ENCODE peak calls at places on chromosome 20, in six cellular contexts. One of them, this sample, is unnamed.

GRCh38 chr20:8854566-8854965 is 214.3 kb upstream of the PLCB4 start:
- DNase-seq in glutamatergic neuron: no peak
- DNase-seq in PC-3: no peak
- DNase-seq in activated naive CD8-positive, alpha-beta T cell treated with anti-CD3 and anti-CD28 coated beads, Interleukin-2, amount 50 U/mL, for 24 hours: no peak
- DNase-seq in uterus: peak
- DNase-seq in HFFc6: peak
- DNase-seq in this sample: no peak

GRCh38 chr20:6450841-6451240 is 316.6 kb upstream of the BMP2 start:
- DNase-seq in PC-3: no peak
- DNase-seq in uterus: no peak
- DNase-seq in HFFc6: no peak
- DNase-seq in activated naive CD8-positive, alpha-beta T cell treated with anti-CD3 and anti-CD28 coated beads, Interleukin-2, amount 50 U/mL, for 24 hours: no peak
- DNase-seq in glutamatergic neuron: no peak
- DNase-seq in this sample: no peak

GRCh38 chr20:37734228-37734980 is 40.6 kb downstream of the CTNNBL1 start:
- DNase-seq in glutamatergic neuron: no peak
- DNase-seq in activated naive CD8-positive, alpha-beta T cell treated with anti-CD3 and anti-CD28 coated beads, Interleukin-2, amount 50 U/mL, for 24 hours: no peak
- DNase-seq in PC-3: no peak
- DNase-seq in HFFc6: no peak
- DNase-seq in uterus: no peak
- DNase-seq in this sample: no peak

GRCh38 chr20:20518263-20518662 is 150.4 kb downstream of the INSM1 start:
- DNase-seq in uterus: no peak
- DNase-seq in HFFc6: no peak
- DNase-seq in activated naive CD8-positive, alpha-beta T cell treated with anti-CD3 and anti-CD28 coated beads, Interleukin-2, amount 50 U/mL, for 24 hours: no peak
- DNase-seq in PC-3: no peak
- DNase-seq in glutamatergic neuron: no peak
- DNase-seq in this sample: no peak

GRCh38 chr20:23148721-23149570 is 62.8 kb upstream of the CD93 start:
- DNase-seq in glutamatergic neuron: no peak
- DNase-seq in HFFc6: peak
- DNase-seq in uterus: no peak
- DNase-seq in activated naive CD8-positive, alpha-beta T cell treated with anti-CD3 and anti-CD28 coated beads, Interleukin-2, amount 50 U/mL, for 24 hours: no peak
- DNase-seq in PC-3: no peak
- DNase-seq in this sample: no peak

GRCh38 chr20:20277772-20278382 is 90.0 kb upstream of the INSM1 start:
- DNase-seq in activated naive CD8-positive, alpha-beta T cell treated with anti-CD3 and anti-CD28 coated beads, Interleukin-2, amount 50 U/mL, for 24 hours: no peak
- DNase-seq in PC-3: no peak
- DNase-seq in glutamatergic neuron: no peak
- DNase-seq in HFFc6: no peak
- DNase-seq in uterus: no peak
- DNase-seq in this sample: no peak

GRCh38 chr20:33373735-33374605 is 27.3 kb downstream of the CDK5RAP1 start:
- DNase-seq in uterus: no peak
- DNase-seq in activated naive CD8-positive, alpha-beta T cell treated with anti-CD3 and anti-CD28 coated beads, Interleukin-2, amount 50 U/mL, for 24 hours: no peak
- DNase-seq in PC-3: peak
- DNase-seq in HFFc6: peak
- DNase-seq in glutamatergic neuron: no peak
- DNase-seq in this sample: no peak

GRCh38 chr20:22672191-22672590 is 87.8 kb upstream of the FOXA2 start:
- DNase-seq in uterus: no peak
- DNase-seq in PC-3: no peak
- DNase-seq in HFFc6: no peak
- DNase-seq in activated naive CD8-positive, alpha-beta T cell treated with anti-CD3 and anti-CD28 coated beads, Interleukin-2, amount 50 U/mL, for 24 hours: no peak
- DNase-seq in glutamatergic neuron: no peak
- DNase-seq in this sample: no peak

GRCh38 chr20:45840700-45841198 is 7.2 kb downstream of the SNX21 start:
- DNase-seq in uterus: no peak
- DNase-seq in PC-3: no peak
- DNase-seq in HFFc6: no peak
- DNase-seq in activated naive CD8-positive, alpha-beta T cell treated with anti-CD3 and anti-CD28 coated beads, Interleukin-2, amount 50 U/mL, for 24 hours: no peak
- DNase-seq in glutamatergic neuron: no peak
- DNase-seq in this sample: no peak

GRCh38 chr20:728022-728944 is 40.0 kb downstream of the SLC52A3 start:
- DNase-seq in uterus: no peak
- DNase-seq in activated naive CD8-positive, alpha-beta T cell treated with anti-CD3 and anti-CD28 coated beads, Interleukin-2, amount 50 U/mL, for 24 hours: peak
- DNase-seq in PC-3: peak
- DNase-seq in HFFc6: peak
- DNase-seq in glutamatergic neuron: peak
- DNase-seq in this sample: peak

GRCh38 chr20:6485376-6485775 is 282.1 kb upstream of the BMP2 start:
- DNase-seq in HFFc6: no peak
- DNase-seq in glutamatergic neuron: no peak
- DNase-seq in uterus: no peak
- DNase-seq in PC-3: no peak
- DNase-seq in activated naive CD8-positive, alpha-beta T cell treated with anti-CD3 and anti-CD28 coated beads, Interleukin-2, amount 50 U/mL, for 24 hours: no peak
- DNase-seq in this sample: no peak

GRCh38 chr20:61127311-61128044 is 124.6 kb upstream of the CDH4 start:
- DNase-seq in uterus: no peak
- DNase-seq in HFFc6: peak
- DNase-seq in activated naive CD8-positive, alpha-beta T cell treated with anti-CD3 and anti-CD28 coated beads, Interleukin-2, amount 50 U/mL, for 24 hours: no peak
- DNase-seq in glutamatergic neuron: no peak
- DNase-seq in PC-3: peak
- DNase-seq in this sample: no peak